ENCODE peak calls at places on chromosomes 6 and 20, in nine cellular contexts. G, U, N, A, Z, H, R, B and X are unnamed samples.
A peak's percentile ranks its signal among the peaks of the same experiment; 100 is the strongest.

GRCh38 chr20:47152078-47152477 is 204.4 kb downstream of the ZMYND8 start:
- DNase-seq in G (no peak), U (no peak), N (no peak), A (no peak), Z (no peak), H (no peak), R (no peak), B (no peak), X (no peak)

GRCh38 chr6:121584591-121585369 is 149.3 kb downstream of the GJA1 start:
- DNase-seq in G (no peak), U (peak; percentile 22), N (no peak), A (no peak), Z (no peak), H (no peak), R (no peak), B (peak; percentile 62), X (no peak)

GRCh38 chr20:39057143-39057542 is 95.0 kb downstream of the DHX35 start:
- DNase-seq in G (no peak), U (no peak), N (no peak), A (no peak), Z (no peak), H (no peak), R (no peak), B (no peak), X (no peak)

GRCh38 chr6:33014841-33015634 is 5.6 kb upstream of the HLA-DOA start:
- DNase-seq in G (no peak), U (peak; percentile 90), N (peak; percentile 83), A (peak; percentile 49), Z (peak; percentile 63), H (peak; percentile 47), R (peak; percentile 78), B (peak; percentile 84), X (peak; percentile 49)

GRCh38 chr6:3088853-3089445 is 20.7 kb downstream of the RIPK1 start:
- DNase-seq in G (no peak), U (no peak), N (no peak), A (no peak), Z (no peak), H (no peak), R (no peak), B (peak; percentile 56), X (no peak)

GRCh38 chr6:48069280-48069679 is 41.7 kb downstream of the PTCHD4 start:
- DNase-seq in G (peak; percentile 53), U (no peak), N (no peak), A (no peak), Z (no peak), H (no peak), R (peak; percentile 77), B (no peak), X (no peak)

GRCh38 chr6:135147637-135148592 is 33.2 kb upstream of the MYB start:
- DNase-seq in G (no peak), U (no peak), N (no peak), A (no peak), Z (no peak), H (no peak), R (no peak), B (no peak), X (peak; percentile 5)

GRCh38 chr6:110878751-110879539 is 4.4 kb downstream of the AMD1 start:
- DNase-seq in G (peak; percentile 52), U (peak; percentile 46), N (no peak), A (no peak), Z (no peak), H (peak; percentile 14), R (peak; percentile 71), B (peak; percentile 48), X (no peak)

GRCh38 chr6:85405853-85406198 is 44.1 kb upstream of the NT5E start:
- DNase-seq in G (no peak), U (no peak), N (no peak), A (no peak), Z (no peak), H (no peak), R (no peak), B (no peak), X (no peak)

GRCh38 chr20:49594143-49594928 is 26.4 kb upstream of the PTGIS start:
- DNase-seq in G (no peak), U (peak; percentile 13), N (no peak), A (no peak), Z (no peak), H (no peak), R (no peak), B (peak; percentile 97), X (peak; percentile 60)

GRCh38 chr6:141521440-141521839 is 611.3 kb upstream of the GJE1 start:
- DNase-seq in G (no peak), U (peak; percentile 22), N (no peak), A (no peak), Z (no peak), H (no peak), R (no peak), B (no peak), X (no peak)

GRCh38 chr6:135438907-135439535 is 58.5 kb downstream of the AHI1 start:
- DNase-seq in G (no peak), U (peak; percentile 53), N (peak; percentile 34), A (no peak), Z (no peak), H (no peak), R (no peak), B (no peak), X (peak; percentile 50)

GRCh38 chr6:149166324-149166723 is 151.2 kb upstream of the TAB2 start:
- DNase-seq in G (no peak), U (peak; percentile 44), N (no peak), A (no peak), Z (peak; percentile 86), H (no peak), R (no peak), B (no peak), X (no peak)

GRCh38 chr6:158048589-158048988 is 66.9 kb downstream of the SYNJ2 start:
- DNase-seq in G (no peak), U (no peak), N (no peak), A (no peak), Z (no peak), H (no peak), R (no peak), B (no peak), X (no peak)

GRCh38 chr6:135358251-135358821 is 139.2 kb downstream of the AHI1 start:
- DNase-seq in G (no peak), U (peak; percentile 30), N (peak; percentile 43), A (no peak), Z (no peak), H (no peak), R (no peak), B (peak; percentile 93), X (no peak)